ENCODE peak calls at places on chromosomes 3 and 15, in seven cellular contexts. One of them, this sample, is unnamed.

GRCh38 chr3:171566803-171567422 is 106.7 kb upstream of the TNIK start:
- DNase-seq in cardiac fibroblast: peak; percentile 67
- DNase-seq in AG04449: no peak
- DNase-seq in mammary epithelial cell: peak; percentile 25
- DNase-seq in heart left ventricle: no peak
- DNase-seq in colonic mucosa: no peak
- DNase-seq in skeletal muscle cell: no peak
- DNase-seq in this sample: peak; percentile 18

GRCh38 chr15:29435811-29436210 is 166.2 kb upstream of the NSMCE3 start:
- DNase-seq in cardiac fibroblast: no peak
- DNase-seq in AG04449: peak; percentile 10
- DNase-seq in mammary epithelial cell: no peak
- DNase-seq in heart left ventricle: no peak
- DNase-seq in colonic mucosa: no peak
- DNase-seq in skeletal muscle cell: no peak
- DNase-seq in this sample: no peak

GRCh38 chr3:56851966-56852884 is 50.5 kb upstream of the ARHGEF3 start:
- DNase-seq in cardiac fibroblast: peak; percentile 72
- DNase-seq in AG04449: no peak
- DNase-seq in mammary epithelial cell: peak; percentile 87
- DNase-seq in heart left ventricle: no peak
- DNase-seq in colonic mucosa: no peak
- DNase-seq in skeletal muscle cell: no peak
- DNase-seq in this sample: no peak

GRCh38 chr3:72114773-72115172 is 329.8 kb upstream of the PROK2 start:
- DNase-seq in cardiac fibroblast: no peak
- DNase-seq in AG04449: no peak
- DNase-seq in mammary epithelial cell: no peak
- DNase-seq in heart left ventricle: no peak
- DNase-seq in colonic mucosa: no peak
- DNase-seq in skeletal muscle cell: no peak
- DNase-seq in this sample: no peak

GRCh38 chr15:84657748-84658079 is 285 bp downstream of the NMB start:
- DNase-seq in cardiac fibroblast: no peak
- DNase-seq in AG04449: no peak
- DNase-seq in mammary epithelial cell: no peak
- DNase-seq in heart left ventricle: no peak
- DNase-seq in colonic mucosa: no peak
- DNase-seq in skeletal muscle cell: no peak
- DNase-seq in this sample: no peak

GRCh38 chr3:157129782-157130137 is 30.2 kb downstream of the CCNL1 start:
- DNase-seq in cardiac fibroblast: peak; percentile 34
- DNase-seq in AG04449: no peak
- DNase-seq in mammary epithelial cell: peak; percentile 90
- DNase-seq in heart left ventricle: no peak
- DNase-seq in colonic mucosa: peak; percentile 66
- DNase-seq in skeletal muscle cell: no peak
- DNase-seq in this sample: no peak

GRCh38 chr3:82676356-82677026 is 915.0 kb upstream of the GBE1 start:
- DNase-seq in cardiac fibroblast: peak; percentile 0
- DNase-seq in AG04449: no peak
- DNase-seq in mammary epithelial cell: peak; percentile 53
- DNase-seq in heart left ventricle: no peak
- DNase-seq in colonic mucosa: no peak
- DNase-seq in skeletal muscle cell: no peak
- DNase-seq in this sample: no peak

GRCh38 chr15:90414408-90415028 is 26.5 kb downstream of the IQGAP1 start:
- DNase-seq in cardiac fibroblast: peak; percentile 92
- DNase-seq in AG04449: peak; percentile 78
- DNase-seq in mammary epithelial cell: peak; percentile 79
- DNase-seq in heart left ventricle: no peak
- DNase-seq in colonic mucosa: no peak
- DNase-seq in skeletal muscle cell: peak; percentile 43
- DNase-seq in this sample: no peak

GRCh38 chr3:143361589-143361988 is 242.0 kb downstream of the CHST2 start:
- DNase-seq in cardiac fibroblast: no peak
- DNase-seq in AG04449: no peak
- DNase-seq in mammary epithelial cell: no peak
- DNase-seq in heart left ventricle: no peak
- DNase-seq in colonic mucosa: no peak
- DNase-seq in skeletal muscle cell: no peak
- DNase-seq in this sample: no peak

GRCh38 chr15:65824031-65824743 is 32.1 kb upstream of the DENND4A start:
- DNase-seq in cardiac fibroblast: peak; percentile 79
- DNase-seq in AG04449: no peak
- DNase-seq in mammary epithelial cell: peak; percentile 59
- DNase-seq in heart left ventricle: no peak
- DNase-seq in colonic mucosa: peak; percentile 67
- DNase-seq in skeletal muscle cell: no peak
- DNase-seq in this sample: no peak

GRCh38 chr3:186664506-186664905 is 1.3 kb upstream of the HRG start:
- DNase-seq in cardiac fibroblast: no peak
- DNase-seq in AG04449: no peak
- DNase-seq in mammary epithelial cell: no peak
- DNase-seq in heart left ventricle: no peak
- DNase-seq in colonic mucosa: no peak
- DNase-seq in skeletal muscle cell: no peak
- DNase-seq in this sample: no peak

DNA sequence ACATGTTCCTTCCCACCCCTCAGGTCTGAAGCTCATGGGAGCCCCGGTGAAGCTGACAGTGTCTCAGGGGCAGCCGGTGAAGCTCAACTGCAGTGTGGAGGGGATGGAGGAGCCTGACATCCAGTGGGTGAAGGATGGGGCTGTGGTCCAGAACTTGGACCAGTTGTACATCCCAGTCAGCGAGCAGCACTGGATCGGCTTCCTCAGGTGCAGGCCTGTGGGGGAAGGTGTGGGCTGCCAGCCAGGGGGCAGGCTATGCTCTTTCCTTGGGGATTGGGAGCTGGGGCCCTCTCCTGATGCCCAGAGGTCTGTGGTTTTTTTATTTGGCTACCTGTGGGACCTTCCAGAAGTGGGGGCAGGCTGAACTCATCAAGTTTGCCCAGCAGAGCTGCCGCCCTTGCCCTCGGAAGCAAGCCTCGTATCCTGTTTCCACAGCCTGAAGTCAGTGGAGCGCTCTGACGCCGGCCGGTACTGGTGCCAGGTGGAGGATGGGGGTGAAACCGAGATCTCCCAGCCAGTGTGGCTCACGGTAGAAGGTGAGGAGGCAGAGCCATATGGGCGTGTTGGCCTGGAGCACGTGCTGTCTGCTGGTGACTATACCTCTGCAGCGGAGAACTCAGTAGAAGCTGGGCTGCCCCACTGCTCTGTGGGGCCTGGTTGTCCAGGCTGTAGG is 2.2 kb downstream of the TYRO3 start:
- DNase-seq in cardiac fibroblast: no peak
- DNase-seq in AG04449: no peak
- DNase-seq in mammary epithelial cell: no peak
- DNase-seq in heart left ventricle: no peak
- DNase-seq in colonic mucosa: no peak
- DNase-seq in skeletal muscle cell: no peak
- DNase-seq in this sample: no peak
- H3K4me3 ChIP-seq in cardiac fibroblast: no peak overlapping the region
- H3K4me3 ChIP-seq in AG04449: no peak overlapping the region
- H3K4me3 ChIP-seq in mammary epithelial cell: no peak overlapping the region
- H3K4me3 ChIP-seq in heart left ventricle: peak overlapping the region; percentile 17
- H3K4me3 ChIP-seq in colonic mucosa: no peak overlapping the region
- H3K4me3 ChIP-seq in skeletal muscle cell: no peak overlapping the region
- H3K4me3 ChIP-seq in this sample: no peak overlapping the region

GRCh38 chr15:78263907-78264303 is 457 bp upstream of the DNAJA4 start:
- DNase-seq in cardiac fibroblast: no peak
- DNase-seq in AG04449: no peak
- DNase-seq in mammary epithelial cell: no peak
- DNase-seq in heart left ventricle: no peak
- DNase-seq in colonic mucosa: peak; percentile 82
- DNase-seq in skeletal muscle cell: no peak
- DNase-seq in this sample: no peak
- H3K4me3 ChIP-seq in cardiac fibroblast: peak overlapping the region; percentile 26
- H3K4me3 ChIP-seq in AG04449: no peak overlapping the region
- H3K4me3 ChIP-seq in mammary epithelial cell: peak overlapping the region; percentile 5
- H3K4me3 ChIP-seq in heart left ventricle: peak overlapping the region; percentile 91
- H3K4me3 ChIP-seq in colonic mucosa: peak overlapping the region; percentile 67
- H3K4me3 ChIP-seq in skeletal muscle cell: peak overlapping the region; percentile 36
- H3K4me3 ChIP-seq in this sample: no peak overlapping the region

DNA sequence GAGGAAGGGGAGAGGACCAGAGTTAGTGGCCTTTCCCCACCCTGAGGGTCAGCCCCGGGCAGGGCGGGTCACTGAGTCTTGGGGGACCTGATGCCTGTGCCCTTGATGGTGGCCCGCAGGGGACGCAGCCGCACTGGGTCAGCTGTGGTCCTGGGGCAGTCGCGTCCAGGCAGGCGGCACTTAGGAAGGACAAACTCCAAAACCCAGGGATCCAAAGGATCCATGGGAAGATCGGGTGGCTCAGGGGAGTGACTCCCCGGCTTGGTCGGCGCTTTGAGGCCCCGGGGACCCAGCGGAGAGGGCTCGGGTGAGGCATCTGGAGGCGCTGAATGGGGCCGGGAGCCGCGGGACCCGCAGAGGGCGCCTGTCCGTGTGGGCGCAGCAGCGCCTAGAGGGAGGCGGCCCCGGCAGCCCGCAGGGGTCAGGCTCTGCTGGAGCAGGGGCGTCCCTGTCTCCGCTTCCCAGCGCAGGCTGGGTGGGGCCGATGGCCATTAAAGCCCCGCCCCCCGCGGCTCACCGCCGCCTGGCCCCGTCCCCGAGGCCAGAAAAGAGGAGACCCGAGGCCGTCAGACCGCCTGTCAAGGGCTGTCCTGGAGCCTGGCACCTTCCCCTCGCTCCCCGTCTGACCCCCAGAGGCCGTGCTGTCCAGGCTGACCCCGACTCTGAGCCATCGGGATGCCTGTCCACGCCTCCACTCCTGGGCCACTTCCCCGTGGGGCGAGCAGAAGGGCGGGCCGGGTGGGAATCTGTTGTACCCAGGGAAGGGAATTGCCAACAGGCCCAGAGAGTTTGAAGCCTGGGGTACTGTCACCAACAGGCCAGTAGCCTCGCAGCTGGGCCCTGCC is 17.4 kb downstream of the CIDEC start:
- DNase-seq in cardiac fibroblast: peak; percentile 45
- DNase-seq in AG04449: no peak
- DNase-seq in mammary epithelial cell: no peak
- DNase-seq in heart left ventricle: peak; percentile 84
- DNase-seq in colonic mucosa: peak; percentile 54
- DNase-seq in skeletal muscle cell: no peak
- DNase-seq in this sample: no peak
- H3K4me3 ChIP-seq in cardiac fibroblast: no peak overlapping the region
- H3K4me3 ChIP-seq in AG04449: no peak overlapping the region
- H3K4me3 ChIP-seq in mammary epithelial cell: no peak overlapping the region
- H3K4me3 ChIP-seq in heart left ventricle: peak overlapping the region; percentile 62
- H3K4me3 ChIP-seq in colonic mucosa: peak overlapping the region; percentile 25
- H3K4me3 ChIP-seq in skeletal muscle cell: no peak overlapping the region
- H3K4me3 ChIP-seq in this sample: no peak overlapping the region

GRCh38 chr3:190073264-190073663 is 47.4 kb downstream of the P3H2 start:
- DNase-seq in cardiac fibroblast: no peak
- DNase-seq in AG04449: no peak
- DNase-seq in mammary epithelial cell: no peak
- DNase-seq in heart left ventricle: no peak
- DNase-seq in colonic mucosa: no peak
- DNase-seq in skeletal muscle cell: no peak
- DNase-seq in this sample: no peak

GRCh38 chr3:190074817-190075216 is 45.9 kb downstream of the P3H2 start:
- DNase-seq in cardiac fibroblast: no peak
- DNase-seq in AG04449: no peak
- DNase-seq in mammary epithelial cell: no peak
- DNase-seq in heart left ventricle: no peak
- DNase-seq in colonic mucosa: no peak
- DNase-seq in skeletal muscle cell: no peak
- DNase-seq in this sample: no peak

GRCh38 chr3:190076138-190076537 is 44.6 kb downstream of the P3H2 start:
- DNase-seq in cardiac fibroblast: no peak
- DNase-seq in AG04449: no peak
- DNase-seq in mammary epithelial cell: no peak
- DNase-seq in heart left ventricle: no peak
- DNase-seq in colonic mucosa: no peak
- DNase-seq in skeletal muscle cell: no peak
- DNase-seq in this sample: no peak

GRCh38 chr3:190070623-190071347 is 49.9 kb downstream of the P3H2 start:
- DNase-seq in cardiac fibroblast: no peak
- DNase-seq in AG04449: no peak
- DNase-seq in mammary epithelial cell: no peak
- DNase-seq in heart left ventricle: no peak
- DNase-seq in colonic mucosa: no peak
- DNase-seq in skeletal muscle cell: no peak
- DNase-seq in this sample: peak; percentile 69

DNA sequence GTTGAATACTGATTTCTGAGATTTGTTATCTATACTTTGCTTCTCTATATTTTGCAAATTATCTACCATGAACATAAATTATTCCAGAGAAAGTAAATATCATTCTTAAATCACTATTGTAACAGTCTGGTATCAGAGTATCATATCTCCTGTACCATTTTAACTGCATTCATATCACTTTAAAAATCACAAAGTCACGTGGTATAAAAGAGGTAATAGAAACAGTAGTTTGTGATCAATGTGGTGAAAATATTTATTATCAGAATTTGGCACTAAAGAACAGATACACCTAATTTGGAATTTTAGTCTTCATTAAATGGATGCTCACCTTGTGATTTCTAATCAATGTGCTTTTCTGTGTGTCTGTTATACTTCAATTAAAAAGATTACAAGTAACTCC is 47.8 kb downstream of the P3H2 start:
- DNase-seq in cardiac fibroblast: no peak
- DNase-seq in AG04449: no peak
- DNase-seq in mammary epithelial cell: no peak
- DNase-seq in heart left ventricle: no peak
- DNase-seq in colonic mucosa: no peak
- DNase-seq in skeletal muscle cell: no peak
- DNase-seq in this sample: no peak
- H3K4me3 ChIP-seq in cardiac fibroblast: no peak overlapping the region
- H3K4me3 ChIP-seq in AG04449: no peak overlapping the region
- H3K4me3 ChIP-seq in mammary epithelial cell: no peak overlapping the region
- H3K4me3 ChIP-seq in heart left ventricle: no peak overlapping the region
- H3K4me3 ChIP-seq in colonic mucosa: no peak overlapping the region
- H3K4me3 ChIP-seq in skeletal muscle cell: no peak overlapping the region
- H3K4me3 ChIP-seq in this sample: no peak overlapping the region

This sample was measured in LNCaP clone FGC.